ENCODE peak calls at places on chromosomes 5 and 9, in four cellular contexts. A, P, O and S are unnamed samples. For H3K27me3, the result is how much of the 10 kb centered on the place peaks cover.

GRCh38 chr5:111017731-111018130 is 53.8 kb upstream of the TSLP start:
- DNase-seq in A (no peak), P (no peak), O (no peak), S (no peak)

GRCh38 chr9:99824378-99825157 is 2.9 kb downstream of the NR4A3 start:
- DNase-seq in A (no peak), P (peak), O (no peak), S (no peak)

GRCh38 chr9:78397045-78397843 is 100.3 kb downstream of the PSAT1 start:
- DNase-seq in A (no peak), P (no peak), O (no peak), S (no peak)

GRCh38 chr5:135353952-135354721 is 44.9 kb downstream of the MACROH2A1 start:
- DNase-seq in A (no peak), P (peak), O (peak), S (no peak)

GRCh38 chr5:179314606-179315355 is 30.5 kb downstream of the ADAMTS2 start:
- DNase-seq in A (no peak), P (peak), O (no peak), S (no peak)

GRCh38 chr9:36995927-36996471 is 38.1 kb downstream of the PAX5 start:
- DNase-seq in A (peak), P (peak), O (no peak), S (no peak)

GRCh38 chr5:13946111-13946510 is 1.6 kb upstream of the DNAH5 start:
- DNase-seq in A (no peak), P (no peak), O (no peak), S (no peak)

GRCh38 chr9:105023788-105024187 is 95.8 kb upstream of the ABCA1 start:
- DNase-seq in A (no peak), P (no peak), O (no peak), S (no peak)

GRCh38 chr9:120985759-120986353 is 59.3 kb upstream of the TRAF1 start:
- DNase-seq in A (no peak), P (no peak), O (no peak), S (peak)

GRCh38 chr9:122389799-122390481 is 19.1 kb downstream of the PTGS1 start:
- DNase-seq in A (no peak), P (no peak), O (no peak), S (no peak)

GRCh38 chr5:44565872-44566271 is 176.7 kb upstream of the FGF10 start:
- DNase-seq in A (no peak), P (no peak), O (no peak), S (no peak)

GRCh38 chr5:10701567-10702039 is 59.4 kb downstream of the DAP start:
- DNase-seq in A (no peak), P (no peak), O (no peak), S (no peak)

GRCh38 chr9:36191290-36191645 is 547 bp downstream of the CLTA start:
- DNase-seq in A (no peak), P (peak), O (no peak), S (no peak)

GRCh38 chr9:83722726-83723495 is 15.2 kb upstream of the UBQLN1 start:
- DNase-seq in A (no peak), P (no peak), O (no peak), S (no peak)

GRCh38 chr9:130634191-130634768 is 30.1 kb upstream of the PRDM12 start:
- DNase-seq in A (no peak), P (peak), O (no peak), S (no peak)

GRCh38 chr5:149849280-149849985 is 95.2 kb downstream of the PDE6A start:
- DNase-seq in A (no peak), P (no peak), O (no peak), S (no peak)

GRCh38 chr5:144844086-144844485 is 673.4 kb downstream of the KCTD16 start:
- DNase-seq in A (no peak), P (no peak), O (peak), S (no peak)

GRCh38 chr5:177457239-177458121 is 10.9 kb downstream of the PRR7 start:
- DNase-seq in A (peak), P (peak), O (peak), S (peak)

GRCh38 chr5:95626701-95627100 is 6.8 kb downstream of the GPR150 start:
- DNase-seq in A (no peak), P (no peak), O (no peak), S (no peak)

GRCh38 chr5:123929055-123929474 is 417.1 kb downstream of the CSNK1G3 start:
- DNase-seq in A (no peak), P (no peak), O (no peak), S (no peak)

DNA sequence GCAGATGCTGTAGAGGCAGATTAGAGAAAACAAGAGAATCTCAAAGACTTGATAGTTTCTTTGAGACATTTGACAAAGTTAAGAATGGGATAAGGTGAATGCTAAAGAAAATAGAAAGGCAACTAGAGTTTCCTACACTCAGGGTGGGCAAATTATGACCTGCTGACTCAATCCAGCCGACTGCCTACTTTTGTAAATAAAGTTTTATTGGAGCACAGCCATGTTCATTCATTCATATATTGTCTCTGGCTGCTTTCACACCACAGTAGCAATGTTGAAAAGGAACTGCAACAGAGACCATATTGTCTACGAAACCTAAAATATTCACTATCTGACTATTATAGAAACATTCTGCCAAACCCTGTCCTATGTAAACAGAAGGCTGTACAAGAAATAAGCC is 37.6 kb upstream of the TARS1 start:
- DNase-seq in A (no peak), P (no peak), O (no peak), S (no peak)
- TF ChIP-seq CTCF in A (no peak), P (no peak), O (no peak), S (no peak)

GRCh38 chr9:137234758-137235423 is 4.2 kb downstream of the SLC34A3 start:
- DNase-seq in A (no peak), P (no peak), O (no peak), S (no peak)
- H3K27me3 ChIP-seq in A (under half), P (under half), O (under half), S (under half)

DNA sequence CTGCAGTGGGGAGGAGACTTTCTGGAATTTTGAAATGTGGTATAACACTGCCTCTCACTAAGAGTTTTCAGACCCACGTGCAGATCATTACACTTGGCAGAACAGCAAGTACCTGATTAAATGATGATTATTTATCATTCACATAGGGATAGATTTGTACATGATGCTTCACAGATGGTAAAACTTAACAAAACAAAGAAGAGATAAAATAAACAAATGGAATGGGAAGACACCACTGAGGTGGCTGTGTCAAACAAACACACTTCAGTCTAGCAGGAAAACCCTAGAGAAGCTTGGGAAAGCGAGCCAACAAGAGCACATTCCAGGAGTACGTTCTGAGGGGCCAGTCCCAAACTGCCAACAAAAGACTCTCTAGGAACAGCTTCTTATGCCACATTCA is 1.8 kb downstream of the MED27 start:
- DNase-seq in A (no peak), P (no peak), O (no peak), S (no peak)
- H3K4me3 ChIP-seq in A (no peak), P (peak), O (peak), S (peak)

DNA sequence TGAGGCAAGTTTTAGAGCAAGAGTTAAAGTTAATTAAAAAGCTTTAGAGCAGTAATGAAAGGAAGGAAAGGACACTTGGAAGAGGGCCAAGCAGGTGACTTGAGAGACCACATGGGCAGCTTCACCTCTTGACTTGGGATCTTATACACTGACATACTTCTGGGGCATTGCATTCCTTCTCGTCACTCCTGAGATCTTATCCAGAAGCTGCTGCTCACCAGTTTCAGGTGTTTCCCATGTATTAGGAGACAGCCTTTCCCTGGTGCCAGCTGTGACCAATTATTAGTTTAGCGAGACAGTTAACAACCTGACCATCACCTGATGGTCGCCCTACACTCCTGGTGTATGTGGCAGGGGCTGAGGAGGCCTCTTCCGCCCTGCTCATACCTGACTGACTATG is 382.1 kb downstream of the KDM4C start:
- DNase-seq in A (no peak), P (no peak), O (no peak), S (no peak)
- TF ChIP-seq CTCF in A (no peak), P (no peak), O (no peak), S (no peak)

DNA sequence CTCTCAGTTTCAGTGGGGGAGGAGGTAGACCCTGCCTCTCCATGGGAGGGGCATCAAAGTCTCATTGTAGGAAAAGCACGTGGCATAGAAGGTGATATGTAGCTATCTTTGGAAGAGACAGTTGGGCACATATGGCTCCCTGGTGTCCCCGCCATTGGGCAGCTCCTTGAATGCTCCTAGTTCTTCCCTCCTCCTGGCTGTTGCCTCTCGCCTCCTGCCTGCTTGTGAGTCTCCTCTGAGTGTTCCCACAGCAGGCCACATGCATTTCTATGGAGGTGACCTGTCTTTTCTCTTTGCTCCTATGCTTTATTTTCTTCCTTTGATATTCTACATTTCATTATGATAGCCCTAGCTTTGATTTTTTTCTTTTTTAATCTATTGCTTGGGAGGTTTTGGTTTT is 138.5 kb downstream of the ARHGAP26 start:
- DNase-seq in A (no peak), P (no peak), O (no peak), S (no peak)
- H3K27me3 ChIP-seq in A (under half), P (under half), O (under half), S (under half)

DNA sequence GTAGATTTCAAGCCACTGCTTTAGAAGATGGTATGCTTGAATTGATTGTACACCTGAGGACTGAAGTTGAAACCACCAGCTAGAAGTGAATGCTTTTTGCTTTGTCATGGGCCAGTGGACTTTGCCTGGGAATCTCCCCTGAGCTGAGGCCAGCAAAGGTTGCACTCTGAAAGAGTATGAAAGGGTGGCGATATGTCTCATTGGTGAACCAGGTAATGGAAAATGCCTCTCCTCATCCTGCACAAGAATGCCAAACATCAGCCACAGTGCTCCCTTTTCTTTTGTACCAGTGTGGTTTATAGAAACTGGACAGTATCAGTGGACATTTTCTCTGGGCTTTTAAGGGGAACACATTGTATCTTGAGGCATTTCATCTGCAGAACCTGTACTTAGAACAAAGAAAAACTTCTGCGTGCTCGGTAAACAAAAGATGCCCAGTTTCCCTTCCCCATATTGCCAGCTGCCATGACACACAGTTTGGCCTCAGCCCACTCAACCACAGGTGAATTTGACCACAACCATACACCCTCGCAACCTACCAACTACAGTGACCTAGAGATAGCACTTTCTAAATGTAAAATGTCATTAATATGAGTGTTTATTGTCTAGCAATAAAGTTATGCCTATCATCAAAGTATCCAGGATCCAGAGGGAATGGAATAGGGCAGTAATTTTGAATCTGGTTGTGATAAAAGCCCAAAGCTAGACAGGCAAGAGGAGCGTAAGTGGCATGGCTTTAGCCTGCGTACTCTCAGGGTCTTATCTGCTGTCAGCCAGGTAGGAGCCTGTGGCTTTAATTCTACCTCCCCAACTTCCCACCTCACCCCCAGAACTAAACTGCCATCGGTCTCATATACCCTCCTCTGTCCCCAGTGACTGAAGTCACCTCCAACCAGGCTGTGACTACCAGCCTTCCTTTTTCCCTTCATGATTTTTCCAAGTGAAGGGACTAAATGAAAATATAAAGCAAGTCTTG is 79.5 kb upstream of the LHFPL2 start:
- DNase-seq in A (no peak), P (no peak), O (no peak), S (no peak)
- H3K4me3 ChIP-seq in A (no peak), P (peak), O (no peak), S (no peak)

DNA sequence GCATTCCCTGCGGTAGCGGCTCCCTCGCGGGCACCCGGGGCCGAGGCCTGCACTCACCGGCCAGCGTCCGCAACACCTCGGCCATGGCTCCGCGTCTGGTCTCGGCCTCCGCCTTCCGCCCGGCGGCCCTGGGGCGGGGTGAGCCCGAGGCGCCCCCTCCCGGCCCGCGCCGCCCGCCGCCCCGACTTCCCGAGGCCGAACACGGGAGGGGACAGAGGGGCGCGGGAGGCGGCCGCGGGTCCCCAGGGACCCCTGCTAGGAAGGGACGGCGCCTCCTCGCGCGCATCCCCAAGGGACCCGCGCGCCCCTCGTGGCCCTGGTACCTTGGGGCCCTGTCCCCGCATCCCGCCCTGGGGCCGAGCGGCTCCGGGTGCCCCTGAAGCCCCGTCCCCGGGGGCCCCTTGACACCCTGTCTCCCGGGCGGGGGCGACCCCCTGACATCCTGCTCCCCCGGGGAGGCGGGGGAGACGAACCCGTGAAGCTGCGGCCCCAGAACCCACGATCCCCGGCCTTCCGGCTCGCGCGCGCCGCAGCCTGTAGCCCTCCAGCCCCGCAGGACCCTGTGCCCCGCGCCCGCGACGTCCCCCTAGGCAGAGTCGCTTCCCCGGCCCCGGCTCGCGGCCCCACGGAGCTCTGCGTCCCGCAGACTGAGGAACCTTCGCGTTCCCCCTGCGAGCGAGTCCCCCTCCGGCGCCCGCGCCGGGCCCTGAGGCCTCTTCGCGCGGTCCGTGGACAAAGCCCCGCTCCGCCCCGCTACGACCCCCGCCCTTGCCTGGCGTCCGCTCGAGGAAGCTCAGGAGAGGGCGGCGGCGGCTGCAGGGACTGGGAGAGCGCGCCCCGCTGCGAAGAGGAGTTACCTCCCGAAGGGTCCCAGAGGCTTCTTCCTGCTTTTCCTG is at the start of gene ABO:
- DNase-seq in A (no peak), P (no peak), O (no peak), S (no peak)
- TF ChIP-seq CTCF in A (no peak), P (no peak), O (no peak), S (no peak)

GRCh38 chr9:133613396-133613795 is 4.2 kb upstream of the FAM163B start:
- DNase-seq in A (no peak), P (no peak), O (no peak), S (no peak)

GRCh38 chr9:133609311-133610098 is at the start of gene FAM163B:
- DNase-seq in A (no peak), P (peak), O (no peak), S (no peak)

GRCh38 chr9:133614056-133614455 is 4.9 kb upstream of the FAM163B start:
- DNase-seq in A (no peak), P (no peak), O (no peak), S (no peak)

GRCh38 chr9:133612816-133613215 is 3.6 kb upstream of the FAM163B start:
- DNase-seq in A (no peak), P (no peak), O (no peak), S (no peak)

DNA sequence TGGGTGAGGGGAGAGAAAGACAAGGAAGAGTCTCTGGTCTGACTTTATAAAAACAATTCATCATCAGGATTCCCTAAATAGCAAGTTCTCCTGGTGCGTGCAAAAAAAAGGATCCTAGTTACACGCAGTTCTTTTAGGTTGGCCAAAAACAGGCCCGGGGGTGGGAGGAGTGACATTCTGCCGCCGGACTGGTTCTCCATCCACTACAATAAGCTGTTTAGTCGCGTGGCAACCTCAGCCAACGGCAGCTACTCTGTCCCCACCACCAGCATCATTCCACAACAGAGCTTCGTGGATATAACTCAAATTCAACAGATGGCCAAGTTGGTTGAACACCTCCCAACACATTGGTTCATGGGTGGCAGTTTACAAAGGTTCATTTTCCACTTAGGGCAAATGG is 2.9 kb upstream of the FAM163B start:
- DNase-seq in A (no peak), P (no peak), O (no peak), S (no peak)
- H3K27me3 ChIP-seq in A (under half), P (under half), O (under half), S (half or more)